ENCODE peak calls at places on chromosomes 13 and 19, in six cellular contexts. I is tibial nerve, D is right lobe of liver, P is esophagus muscularis mucosa, G is endothelial cell of umbilical vein, Y is prostate gland. N is an unnamed sample.

GRCh38 chr19:4847190-4847973 is 15.9 kb upstream of the TICAM1 start:
- DNase-seq in I (no peak), D (no peak), P (no peak), G (no peak), Y (no peak), N (no peak)

GRCh38 chr19:56309511-56310185 is 5.0 kb downstream of the ZSCAN5A start:
- DNase-seq in I (no peak), D (no peak), P (no peak), G (peak), Y (no peak), N (no peak)

GRCh38 chr13:94228781-94229180 is 250.7 kb downstream of the DCT start:
- DNase-seq in I (no peak), D (no peak), P (no peak), G (no peak), Y (no peak), N (no peak)

GRCh38 chr13:113724780-113725315 is 34.2 kb upstream of the TMEM255B start:
- DNase-seq in I (peak), D (peak), P (no peak), G (peak), Y (peak), N (peak)

GRCh38 chr13:75223981-75224742 is 257.8 kb downstream of the TBC1D4 start:
- DNase-seq in I (no peak), D (no peak), P (no peak), G (no peak), Y (no peak), N (no peak)

GRCh38 chr13:109180905-109181425 is 551.6 kb downstream of the MYO16 start:
- DNase-seq in I (no peak), D (no peak), P (no peak), G (no peak), Y (no peak), N (no peak)

GRCh38 chr13:28239374-28239773 is 101.0 kb downstream of the PAN3 start:
- DNase-seq in I (no peak), D (no peak), P (no peak), G (no peak), Y (no peak), N (no peak)

GRCh38 chr13:45178349-45179142 is 22.3 kb downstream of the KCTD4 start:
- DNase-seq in I (no peak), D (no peak), P (no peak), G (peak), Y (no peak), N (no peak)

GRCh38 chr19:43939557-43940260 is 4.6 kb upstream of the ZNF45 start:
- DNase-seq in I (no peak), D (no peak), P (no peak), G (no peak), Y (no peak), N (no peak)

GRCh38 chr19:3178377-3178972 is at the start of gene S1PR4:
- DNase-seq in I (no peak), D (peak), P (no peak), G (peak), Y (no peak), N (no peak)

GRCh38 chr13:72555601-72556000 is 171.8 kb downstream of the MZT1 start:
- DNase-seq in I (no peak), D (no peak), P (no peak), G (no peak), Y (no peak), N (no peak)

GRCh38 chr13:98103531-98103930 is 39.4 kb upstream of the FARP1 start:
- DNase-seq in I (no peak), D (no peak), P (no peak), G (no peak), Y (no peak), N (no peak)

GRCh38 chr13:28685892-28686291 is 27.0 kb downstream of the POMP start:
- DNase-seq in I (no peak), D (no peak), P (no peak), G (no peak), Y (no peak), N (no peak)

GRCh38 chr13:30520571-30520970 is 54.8 kb upstream of the HMGB1 start:
- DNase-seq in I (no peak), D (no peak), P (no peak), G (no peak), Y (no peak), N (no peak)

GRCh38 chr13:95176611-95177259 is 124.5 kb downstream of the ABCC4 start:
- DNase-seq in I (no peak), D (no peak), P (no peak), G (peak), Y (no peak), N (no peak)

GRCh38 chr19:33376931-33377557 is 3.5 kb downstream of the CEBPG start:
- DNase-seq in I (no peak), D (no peak), P (no peak), G (peak), Y (no peak), N (no peak)

DNA sequence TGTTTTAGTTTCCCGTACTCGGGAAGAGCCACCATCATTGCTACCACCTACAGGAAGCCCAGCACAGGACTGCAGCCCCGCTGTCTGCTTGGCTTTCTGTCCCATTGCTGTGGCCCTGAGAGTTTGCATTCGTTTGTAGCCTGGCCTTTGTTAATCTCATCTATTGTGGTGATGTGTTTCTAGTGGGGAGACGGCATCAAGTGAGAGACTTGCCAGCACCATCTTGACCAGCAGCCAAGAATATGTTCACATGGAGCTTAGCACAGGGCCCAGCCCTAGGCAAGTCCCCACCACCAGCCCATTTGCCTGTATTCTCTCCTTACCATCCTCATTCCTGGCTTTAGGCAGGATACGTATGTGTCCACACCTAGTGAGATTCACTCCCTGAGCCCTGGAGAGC is 17.3 kb upstream of the OVOL3 start:
- DNase-seq in I (no peak), D (no peak), P (no peak), G (no peak), Y (no peak), N (no peak)
- H3K27ac ChIP-seq in I (peak), D (no peak), P (no peak), G (no peak), Y (no peak), N (no peak)

GRCh38 chr19:48395170-48395455 is 1.6 kb downstream of the GRIN2D start:
- DNase-seq in I (no peak), D (no peak), P (no peak), G (no peak), Y (no peak), N (no peak)

GRCh38 chr19:48391100-48392005 is at the start of gene KDELR1:
- DNase-seq in I (peak), D (peak), P (no peak), G (peak), Y (peak), N (peak)

GRCh38 chr19:48394331-48395169 is 1.1 kb downstream of the GRIN2D start:
- DNase-seq in I (no peak), D (no peak), P (no peak), G (no peak), Y (no peak), N (no peak)

GRCh38 chr19:48393559-48394330 is at the start of gene GRIN2D:
- DNase-seq in I (no peak), D (no peak), P (no peak), G (peak), Y (no peak), N (no peak)

DNA sequence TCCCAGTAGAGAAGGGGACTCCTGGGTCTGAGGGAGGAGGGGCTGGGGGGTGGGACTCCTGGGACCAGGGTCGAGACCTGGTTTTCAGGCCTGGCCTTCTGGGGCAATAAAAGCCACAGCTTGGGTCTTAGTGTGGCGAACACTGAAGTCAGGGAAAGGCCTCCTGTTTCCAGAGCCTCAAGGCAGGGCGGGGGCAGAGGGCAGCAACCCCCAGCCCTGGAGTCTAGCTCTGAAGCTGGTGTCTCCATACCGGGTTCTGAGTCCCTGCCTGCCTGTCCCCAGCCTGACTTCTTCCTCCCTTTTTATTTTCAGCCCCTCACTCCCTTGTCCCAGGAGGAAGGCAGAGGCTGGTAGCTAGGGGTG is 291 bp upstream of the GRIN2D start:
- DNase-seq in I (no peak), D (no peak), P (no peak), G (no peak), Y (no peak), N (no peak)
- H3K4me3 ChIP-seq in I (no peak), D (no peak), P (no peak), G (no peak), Y (no peak), N (no peak)

DNA sequence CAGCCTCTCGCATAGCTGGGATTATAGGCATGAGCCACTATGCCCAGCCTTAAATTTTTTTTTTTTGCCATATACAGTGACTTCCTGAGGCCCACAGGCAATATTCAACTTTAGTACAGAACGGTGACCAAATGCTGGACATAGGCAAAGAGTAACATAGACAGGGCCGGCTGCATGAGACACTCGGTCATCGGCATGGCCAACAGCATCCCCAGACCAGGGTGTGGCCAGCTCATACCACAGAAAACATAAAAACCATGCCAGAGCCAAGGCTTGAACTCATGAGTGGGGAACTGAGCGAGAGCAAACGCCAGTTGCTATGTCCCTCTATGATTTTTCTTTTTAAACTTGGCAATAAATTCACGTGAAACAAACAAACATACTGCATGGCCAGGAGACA is 17.0 kb downstream of the KANK2 start:
- DNase-seq in I (no peak), D (no peak), P (no peak), G (no peak), Y (no peak), N (no peak)
- TF ChIP-seq POLR2A in I (no peak), D (no peak), P (no peak), G (no peak), Y (no peak), N (no peak)

GRCh38 chr19:5913739-5914357 is at the start of gene CAPS:
- DNase-seq in I (no peak), D (no peak), P (no peak), G (no peak), Y (peak), N (no peak)
- H3K27ac ChIP-seq in I (peak), D (no peak), P (peak), G (no peak), Y (peak), N (no peak)

GRCh38 chr19:11577451-11578341 is at the start of gene ACP5:
- DNase-seq in I (no peak), D (no peak), P (no peak), G (no peak), Y (no peak), N (no peak)
- H3K4me3 ChIP-seq in I (peak), D (peak), P (peak), G (no peak), Y (peak), N (no peak)

GRCh38 chr19:50178320-50178719 is 15.2 kb upstream of the IZUMO2 start:
- DNase-seq in I (no peak), D (no peak), P (no peak), G (no peak), Y (peak), N (no peak)
- TF ChIP-seq POLR2A in I (no peak), D (no peak), P (no peak), G (no peak), Y (no peak), N (no peak)

DNA sequence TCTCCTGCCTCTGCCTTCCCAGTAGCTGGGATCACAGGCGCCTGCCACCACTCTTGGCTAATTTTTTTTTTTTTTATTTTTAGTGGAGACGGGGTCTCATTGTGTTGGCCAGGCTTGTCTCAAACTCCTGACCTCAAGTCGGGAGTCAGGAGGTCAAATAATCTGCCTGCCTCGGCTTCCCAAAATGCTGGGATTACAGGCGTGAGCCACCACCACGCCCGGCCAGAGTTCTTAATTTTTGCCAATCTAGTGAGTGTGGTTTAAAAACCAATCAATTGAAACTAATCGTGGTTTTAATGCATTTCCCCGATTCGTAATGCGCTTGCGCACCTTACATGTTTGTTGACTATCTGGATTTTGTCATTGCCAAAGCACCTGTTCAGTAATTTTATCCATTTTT is 37.0 kb downstream of the SKA3 start:
- DNase-seq in I (no peak), D (no peak), P (peak), G (no peak), Y (no peak), N (no peak)
- H3K27ac ChIP-seq in I (peak), D (peak), P (peak), G (peak), Y (peak), N (no peak)

DNA sequence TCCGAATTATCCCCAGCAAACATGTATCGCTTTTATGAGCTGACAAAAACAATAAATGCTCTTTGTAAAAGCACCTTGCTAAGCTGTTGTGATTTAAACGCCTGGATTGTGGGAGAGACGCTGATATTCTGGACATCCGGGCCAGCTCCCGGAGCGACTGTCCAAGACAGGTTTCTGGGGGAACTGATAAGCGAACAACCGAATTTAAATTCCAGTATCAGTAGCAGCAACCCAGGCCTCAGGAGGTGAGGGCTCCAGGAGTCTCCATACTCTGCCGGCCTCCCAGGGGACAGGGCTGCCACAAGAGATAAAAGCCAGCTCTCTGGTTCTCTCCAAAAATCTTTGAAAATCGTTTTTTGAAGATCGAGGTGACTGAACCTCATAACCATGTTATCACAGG is 50.3 kb upstream of the VSTM2B start:
- DNase-seq in I (no peak), D (no peak), P (peak), G (no peak), Y (no peak), N (no peak)
- H3K4me3 ChIP-seq in I (no peak), D (no peak), P (no peak), G (no peak), Y (no peak), N (no peak)